ENCODE peak calls at places on chromosomes 6 and 20, in four cellular contexts. E, U, L and H are unnamed samples.

GRCh38 chr6:154408906-154409500 is 52.4 kb upstream of the IPCEF1 start:
- DNase-seq in L (no peak), U (no peak), E (no peak), H (no peak)

GRCh38 chr6:101454106-101454676 is 60.7 kb downstream of the GRIK2 start:
- DNase-seq in E (peak), L (no peak), U (no peak), H (no peak)

GRCh38 chr6:128863983-128864382 is 19.0 kb upstream of the LAMA2 start:
- DNase-seq in U (no peak), L (no peak), E (no peak), H (no peak)

GRCh38 chr6:137738197-137738596 is 128.9 kb upstream of the TNFAIP3 start:
- DNase-seq in U (no peak), E (no peak), L (no peak), H (no peak)

GRCh38 chr6:42045538-42046460 is 4.5 kb upstream of the TAF8 start:
- DNase-seq in E (peak), U (peak), L (peak), H (peak)

GRCh38 chr6:136510299-136510698 is 39.9 kb downstream of the MAP7 start:
- DNase-seq in E (no peak), U (no peak), L (no peak), H (no peak)

GRCh38 chr6:116389357-116389756 is 18.6 kb downstream of the DSE start:
- DNase-seq in L (no peak), U (no peak), E (no peak), H (no peak)

GRCh38 chr6:136077834-136078576 is 172.1 kb downstream of the MTFR2 start:
- DNase-seq in E (peak), L (no peak), U (no peak), H (no peak)

GRCh38 chr6:113607821-113608545 is 249.2 kb upstream of the MARCKS start:
- DNase-seq in U (no peak), L (no peak), E (no peak), H (no peak)

GRCh38 chr6:84304881-84305280 is 77.4 kb upstream of the CEP162 start:
- DNase-seq in E (no peak), L (no peak), U (no peak), H (no peak)

GRCh38 chr20:11143481-11143880 is 469.7 kb upstream of the JAG1 start:
- DNase-seq in L (no peak), U (no peak), E (no peak), H (no peak)

GRCh38 chr6:148884461-148884860 is 137.6 kb downstream of the UST start:
- DNase-seq in L (no peak), E (no peak), U (no peak), H (no peak)

GRCh38 chr6:110530671-110531070 is 54.3 kb upstream of the SLC22A16 start:
- DNase-seq in L (no peak), E (no peak), U (no peak), H (no peak)

GRCh38 chr20:51417745-51418529 is 124.6 kb downstream of the NFATC2 start:
- DNase-seq in L (no peak), E (no peak), U (no peak), H (peak)

GRCh38 chr20:21182832-21183563 is 57.1 kb downstream of the KIZ start:
- DNase-seq in L (no peak), E (no peak), U (no peak), H (no peak)